ENCODE peak calls at places on chromosomes 3 and 15, in six cellular contexts. One of them, this sample, is unnamed.

GRCh38 chr15:82532383-82532990 is 7.8 kb downstream of the RPS17 start:
- DNase-seq in GM23338: no peak
- DNase-seq in skeletal muscle cell: no peak
- DNase-seq in stimulated activated CD4-positive, alpha-beta T cell treated with anti-CD3 and anti-CD28 coated beads, Interleukin-4, amount 100 ng/mL, for 24 hours: no peak
- DNase-seq in T-helper 1 cell: no peak
- DNase-seq in GM04504: no peak
- DNase-seq in this sample: no peak

GRCh38 chr3:39469945-39470344 is 2.5 kb downstream of the MOBP start:
- DNase-seq in GM23338: no peak
- DNase-seq in skeletal muscle cell: no peak
- DNase-seq in stimulated activated CD4-positive, alpha-beta T cell treated with anti-CD3 and anti-CD28 coated beads, Interleukin-4, amount 100 ng/mL, for 24 hours: no peak
- DNase-seq in T-helper 1 cell: no peak
- DNase-seq in GM04504: no peak
- DNase-seq in this sample: no peak

GRCh38 chr3:125139386-125139785 is 73.2 kb downstream of the SLC12A8 start:
- DNase-seq in GM23338: no peak
- DNase-seq in skeletal muscle cell: no peak
- DNase-seq in stimulated activated CD4-positive, alpha-beta T cell treated with anti-CD3 and anti-CD28 coated beads, Interleukin-4, amount 100 ng/mL, for 24 hours: no peak
- DNase-seq in T-helper 1 cell: no peak
- DNase-seq in GM04504: no peak
- DNase-seq in this sample: no peak

GRCh38 chr3:145815707-145816413 is 345.1 kb downstream of the PLOD2 start:
- DNase-seq in GM23338: peak
- DNase-seq in skeletal muscle cell: no peak
- DNase-seq in stimulated activated CD4-positive, alpha-beta T cell treated with anti-CD3 and anti-CD28 coated beads, Interleukin-4, amount 100 ng/mL, for 24 hours: no peak
- DNase-seq in T-helper 1 cell: no peak
- DNase-seq in GM04504: no peak
- DNase-seq in this sample: peak

GRCh38 chr3:115359507-115359906 is 212.4 kb upstream of the ZBTB20 start:
- DNase-seq in GM23338: no peak
- DNase-seq in skeletal muscle cell: no peak
- DNase-seq in stimulated activated CD4-positive, alpha-beta T cell treated with anti-CD3 and anti-CD28 coated beads, Interleukin-4, amount 100 ng/mL, for 24 hours: no peak
- DNase-seq in T-helper 1 cell: no peak
- DNase-seq in GM04504: no peak
- DNase-seq in this sample: no peak

GRCh38 chr3:169744332-169745054 is 20.4 kb downstream of the TERC start:
- DNase-seq in GM23338: peak
- DNase-seq in skeletal muscle cell: no peak
- DNase-seq in stimulated activated CD4-positive, alpha-beta T cell treated with anti-CD3 and anti-CD28 coated beads, Interleukin-4, amount 100 ng/mL, for 24 hours: no peak
- DNase-seq in T-helper 1 cell: no peak
- DNase-seq in GM04504: no peak
- DNase-seq in this sample: no peak

GRCh38 chr3:111781561-111782446 is 77.3 kb upstream of the PHLDB2 start:
- DNase-seq in GM23338: no peak
- DNase-seq in skeletal muscle cell: no peak
- DNase-seq in stimulated activated CD4-positive, alpha-beta T cell treated with anti-CD3 and anti-CD28 coated beads, Interleukin-4, amount 100 ng/mL, for 24 hours: no peak
- DNase-seq in T-helper 1 cell: no peak
- DNase-seq in GM04504: no peak
- DNase-seq in this sample: no peak

GRCh38 chr15:57927091-57927631 is 138.3 kb downstream of the ALDH1A2 start:
- DNase-seq in GM23338: no peak
- DNase-seq in skeletal muscle cell: no peak
- DNase-seq in stimulated activated CD4-positive, alpha-beta T cell treated with anti-CD3 and anti-CD28 coated beads, Interleukin-4, amount 100 ng/mL, for 24 hours: no peak
- DNase-seq in T-helper 1 cell: no peak
- DNase-seq in GM04504: no peak
- DNase-seq in this sample: no peak

GRCh38 chr15:66287461-66288055 is 5.8 kb upstream of the DIS3L start:
- DNase-seq in GM23338: peak
- DNase-seq in skeletal muscle cell: no peak
- DNase-seq in stimulated activated CD4-positive, alpha-beta T cell treated with anti-CD3 and anti-CD28 coated beads, Interleukin-4, amount 100 ng/mL, for 24 hours: no peak
- DNase-seq in T-helper 1 cell: no peak
- DNase-seq in GM04504: no peak
- DNase-seq in this sample: peak

GRCh38 chr3:16513141-16514020 is at the start of gene RFTN1:
- DNase-seq in GM23338: peak
- DNase-seq in skeletal muscle cell: no peak
- DNase-seq in stimulated activated CD4-positive, alpha-beta T cell treated with anti-CD3 and anti-CD28 coated beads, Interleukin-4, amount 100 ng/mL, for 24 hours: peak
- DNase-seq in T-helper 1 cell: peak
- DNase-seq in GM04504: no peak
- DNase-seq in this sample: peak

This sample was measured in ELF-1.